ENCODE peak calls at places on chromosomes 2 and 18, in five cellular contexts. One of them, this sample, is unnamed.

GRCh38 chr18:23918395-23919032 is 96.0 kb upstream of the TTC39C start:
- DNase-seq in HepG2: peak; percentile 55
- DNase-seq in GM12878: no peak
- DNase-seq in NT2/D1: peak; percentile 49
- DNase-seq in H1: peak; percentile 46
- DNase-seq in this sample: peak; percentile 79

GRCh38 chr2:135985826-135986393 is 484 bp upstream of the DARS1 start:
- DNase-seq in HepG2: no peak
- DNase-seq in GM12878: peak; percentile 69
- DNase-seq in H1: no peak
- DNase-seq in NT2/D1: no peak
- DNase-seq in this sample: no peak

GRCh38 chr2:43228782-43229659 is 2.6 kb upstream of the ZFP36L2 start:
- DNase-seq in H1: no peak
- DNase-seq in HepG2: no peak
- DNase-seq in NT2/D1: no peak
- DNase-seq in GM12878: no peak
- DNase-seq in this sample: no peak

GRCh38 chr2:47013383-47013782 is 97.8 kb upstream of the MCFD2 start:
- DNase-seq in GM12878: no peak
- DNase-seq in H1: no peak
- DNase-seq in HepG2: no peak
- DNase-seq in NT2/D1: no peak
- DNase-seq in this sample: no peak

GRCh38 chr18:76580288-76580962 is 85.4 kb upstream of the ZNF516 start:
- DNase-seq in HepG2: no peak
- DNase-seq in GM12878: no peak
- DNase-seq in H1: no peak
- DNase-seq in NT2/D1: no peak
- DNase-seq in this sample: no peak

GRCh38 chr2:205747827-205748386 is 65.6 kb downstream of the NRP2 start:
- DNase-seq in GM12878: no peak
- DNase-seq in NT2/D1: no peak
- DNase-seq in HepG2: peak; percentile 21
- DNase-seq in H1: no peak
- DNase-seq in this sample: no peak

GRCh38 chr2:11239718-11240462 is 84.6 kb downstream of the SLC66A3 start:
- DNase-seq in GM12878: no peak
- DNase-seq in HepG2: peak; percentile 70
- DNase-seq in NT2/D1: no peak
- DNase-seq in H1: no peak
- DNase-seq in this sample: no peak

GRCh38 chr2:60629801-60630385 is 76.4 kb upstream of the BCL11A start:
- DNase-seq in NT2/D1: no peak
- DNase-seq in HepG2: no peak
- DNase-seq in H1: no peak
- DNase-seq in GM12878: no peak
- DNase-seq in this sample: no peak

GRCh38 chr2:37886745-37887144 is 38.3 kb upstream of the RMDN2 start:
- DNase-seq in HepG2: no peak
- DNase-seq in GM12878: no peak
- DNase-seq in H1: no peak
- DNase-seq in NT2/D1: no peak
- DNase-seq in this sample: no peak

GRCh38 chr2:150259746-150260145 is 227.7 kb downstream of the RND3 start:
- DNase-seq in GM12878: no peak
- DNase-seq in H1: no peak
- DNase-seq in HepG2: no peak
- DNase-seq in NT2/D1: peak; percentile 25
- DNase-seq in this sample: no peak

GRCh38 chr2:190420822-190421221 is 12.7 kb downstream of the MFSD6 start:
- DNase-seq in H1: no peak
- DNase-seq in HepG2: no peak
- DNase-seq in NT2/D1: no peak
- DNase-seq in GM12878: no peak
- DNase-seq in this sample: no peak

GRCh38 chr2:234847639-234848038 is 104.2 kb upstream of the SH3BP4 start:
- DNase-seq in HepG2: no peak
- DNase-seq in H1: no peak
- DNase-seq in GM12878: no peak
- DNase-seq in NT2/D1: no peak
- DNase-seq in this sample: no peak

GRCh38 chr2:106833248-106833647 is 52.7 kb downstream of the ST6GAL2 start:
- DNase-seq in NT2/D1: no peak
- DNase-seq in H1: no peak
- DNase-seq in GM12878: no peak
- DNase-seq in HepG2: no peak
- DNase-seq in this sample: no peak

GRCh38 chr2:165149439-165149838 is 54.4 kb downstream of the SCN3A start:
- DNase-seq in HepG2: no peak
- DNase-seq in NT2/D1: no peak
- DNase-seq in H1: no peak
- DNase-seq in GM12878: peak; percentile 35
- DNase-seq in this sample: no peak

DNA sequence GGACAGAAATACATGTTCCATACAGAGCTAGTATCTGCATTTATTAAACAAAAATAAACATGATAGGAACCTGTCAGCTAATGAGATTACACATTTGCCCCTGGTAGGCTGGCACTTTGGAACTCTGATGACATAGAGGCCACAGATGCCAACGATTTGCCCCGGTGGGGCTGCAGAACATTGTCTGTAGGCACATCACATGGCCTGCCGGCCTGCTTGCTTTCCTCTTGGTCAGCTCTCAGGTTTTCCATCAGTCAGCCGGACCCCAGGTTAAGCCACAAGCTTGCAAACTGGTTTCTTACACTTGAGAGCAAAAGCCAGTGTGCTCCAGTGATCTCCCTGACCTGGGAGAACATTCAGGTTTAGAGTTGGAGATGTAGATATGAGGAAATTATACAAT is 60.3 kb downstream of the CRACDL start:
- DNase-seq in NT2/D1: no peak
- DNase-seq in H1: no peak
- DNase-seq in HepG2: no peak
- DNase-seq in GM12878: no peak
- DNase-seq in this sample: peak; percentile 1
- TF ChIP-seq SUZ12 in NT2/D1: no peak
- TF ChIP-seq SUZ12 in H1: no peak
- TF ChIP-seq SUZ12 in HepG2: no peak
- TF ChIP-seq SUZ12 in GM12878: no peak
- TF ChIP-seq SUZ12 in this sample: no peak

DNA sequence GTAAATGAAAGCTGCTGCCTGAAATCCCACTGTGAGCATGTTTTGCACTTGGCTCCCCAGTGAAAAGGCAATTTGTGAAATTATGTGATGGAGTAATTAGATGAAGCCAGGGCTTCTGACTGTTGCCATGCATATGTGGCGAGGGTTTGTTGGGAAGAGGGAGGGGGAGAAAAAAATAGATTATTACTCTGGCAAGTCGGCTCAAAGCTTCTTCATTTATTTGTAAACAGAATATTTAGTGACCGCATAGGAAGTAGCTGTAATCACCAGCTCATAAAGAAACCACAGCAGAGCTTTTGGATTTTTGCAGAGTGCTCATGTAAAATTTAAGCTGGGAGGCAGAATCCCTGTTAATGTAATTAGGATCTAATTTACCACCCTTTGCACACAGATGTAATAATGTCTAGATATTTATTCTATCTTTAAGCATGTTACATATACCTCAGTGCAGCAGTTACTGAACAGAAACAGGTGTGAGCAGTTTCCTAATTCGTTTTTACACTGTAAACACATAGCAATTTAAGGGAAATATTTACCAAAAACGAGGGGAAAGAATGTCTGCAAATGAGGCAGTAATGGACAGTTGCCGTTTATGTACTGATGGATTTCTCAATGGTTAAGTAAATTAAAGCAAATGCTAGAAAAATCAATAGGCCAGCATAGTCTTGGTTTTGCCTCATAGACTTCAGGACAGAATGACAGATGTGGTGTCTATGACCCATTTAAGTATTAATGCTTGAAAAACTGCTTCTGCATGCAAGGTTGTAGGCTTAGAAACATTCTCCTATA is 87.9 kb downstream of the MEIS1 start:
- DNase-seq in NT2/D1: no peak
- DNase-seq in GM12878: no peak
- DNase-seq in H1: no peak
- DNase-seq in HepG2: peak; percentile 55
- DNase-seq in this sample: no peak
- TF ChIP-seq SUZ12 in NT2/D1: no peak
- TF ChIP-seq SUZ12 in GM12878: no peak
- TF ChIP-seq SUZ12 in H1: no peak
- TF ChIP-seq SUZ12 in HepG2: no peak
- TF ChIP-seq SUZ12 in this sample: no peak

GRCh38 chr2:113797237-113797636 is 40.8 kb upstream of the SLC35F5 start:
- DNase-seq in HepG2: no peak
- DNase-seq in H1: no peak
- DNase-seq in GM12878: no peak
- DNase-seq in NT2/D1: no peak
- DNase-seq in this sample: no peak
- TF ChIP-seq SUZ12 in HepG2: no peak
- TF ChIP-seq SUZ12 in H1: no peak
- TF ChIP-seq SUZ12 in GM12878: no peak
- TF ChIP-seq SUZ12 in NT2/D1: no peak
- TF ChIP-seq SUZ12 in this sample: no peak

GRCh38 chr2:126543081-126543480 is 112.9 kb upstream of the GYPC start:
- DNase-seq in GM12878: no peak
- DNase-seq in H1: no peak
- DNase-seq in HepG2: no peak
- DNase-seq in NT2/D1: no peak
- DNase-seq in this sample: no peak
- TF ChIP-seq SUZ12 in GM12878: no peak
- TF ChIP-seq SUZ12 in H1: no peak
- TF ChIP-seq SUZ12 in HepG2: no peak
- TF ChIP-seq SUZ12 in NT2/D1: no peak
- TF ChIP-seq SUZ12 in this sample: no peak

DNA sequence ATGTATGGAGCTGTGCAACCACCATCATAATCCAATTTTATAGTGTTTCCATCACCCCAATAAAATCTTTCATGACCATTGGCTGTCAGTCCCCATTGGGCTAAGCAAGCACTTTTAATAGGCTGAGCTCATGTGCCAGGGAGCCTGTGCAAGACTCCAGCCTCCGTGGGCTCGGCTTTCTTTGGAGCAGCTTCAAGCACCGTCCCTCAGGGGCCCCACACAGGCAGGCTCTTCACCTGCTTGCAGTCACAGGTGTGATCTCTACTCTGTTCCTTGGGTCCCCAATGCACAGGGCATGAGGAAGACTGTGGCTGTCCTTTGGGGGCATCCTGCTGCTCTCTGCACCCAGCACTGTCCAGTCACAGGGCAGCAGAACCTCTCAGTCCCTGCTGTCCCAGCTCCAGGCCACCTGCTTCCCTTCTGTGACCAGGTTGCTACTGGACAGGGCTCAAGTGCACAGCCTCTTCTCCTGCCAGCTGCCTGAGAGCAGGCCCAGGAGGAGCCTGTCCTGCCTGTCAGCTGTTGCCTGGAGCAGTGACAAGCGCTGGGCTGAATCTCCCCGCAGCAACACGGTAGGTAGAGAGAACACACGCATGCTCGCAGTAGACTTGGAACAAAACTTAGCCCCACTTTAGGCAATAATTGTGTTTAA is 40.7 kb upstream of the TMEM131 start:
- DNase-seq in NT2/D1: no peak
- DNase-seq in GM12878: no peak
- DNase-seq in HepG2: no peak
- DNase-seq in H1: no peak
- DNase-seq in this sample: no peak
- TF ChIP-seq SUZ12 in NT2/D1: no peak
- TF ChIP-seq SUZ12 in GM12878: no peak
- TF ChIP-seq SUZ12 in HepG2: no peak
- TF ChIP-seq SUZ12 in H1: no peak
- TF ChIP-seq SUZ12 in this sample: no peak

GRCh38 chr2:134450114-134450513 is 196.2 kb downstream of the MGAT5 start:
- DNase-seq in NT2/D1: no peak
- DNase-seq in GM12878: no peak
- DNase-seq in HepG2: no peak
- DNase-seq in H1: no peak
- DNase-seq in this sample: no peak

GRCh38 chr2:134453476-134453875 is 199.6 kb downstream of the MGAT5 start:
- DNase-seq in GM12878: no peak
- DNase-seq in HepG2: no peak
- DNase-seq in NT2/D1: no peak
- DNase-seq in H1: no peak
- DNase-seq in this sample: no peak

GRCh38 chr2:134449157-134449556 is 195.3 kb downstream of the MGAT5 start:
- DNase-seq in NT2/D1: no peak
- DNase-seq in HepG2: no peak
- DNase-seq in H1: no peak
- DNase-seq in GM12878: no peak
- DNase-seq in this sample: no peak

GRCh38 chr2:134452042-134452733 is 198.3 kb downstream of the MGAT5 start:
- DNase-seq in GM12878: no peak
- DNase-seq in H1: no peak
- DNase-seq in HepG2: no peak
- DNase-seq in NT2/D1: no peak
- DNase-seq in this sample: no peak

DNA sequence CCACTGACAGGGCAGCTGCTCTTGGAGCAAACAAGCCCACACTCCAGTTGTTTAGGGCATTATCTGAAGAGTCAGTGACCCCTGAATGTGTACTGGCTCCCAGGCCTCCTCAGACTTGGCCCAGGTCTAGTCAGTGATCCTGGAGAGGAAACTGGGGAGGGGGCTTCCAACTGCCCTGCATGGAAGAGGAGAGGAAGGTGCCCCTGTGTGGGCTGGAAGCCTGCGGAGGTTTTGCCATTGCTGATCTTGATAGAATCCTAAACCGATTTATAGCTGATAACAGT is 197.4 kb downstream of the MGAT5 start:
- DNase-seq in H1: no peak
- DNase-seq in HepG2: no peak
- DNase-seq in NT2/D1: no peak
- DNase-seq in GM12878: no peak
- DNase-seq in this sample: no peak
- TF ChIP-seq SUZ12 in H1: no peak
- TF ChIP-seq SUZ12 in HepG2: no peak
- TF ChIP-seq SUZ12 in NT2/D1: no peak
- TF ChIP-seq SUZ12 in GM12878: no peak
- TF ChIP-seq SUZ12 in this sample: no peak